ENCODE peak calls at places on chromosomes 5 and 9, in eight cellular contexts. G, K, F, J, V, Q, Z and U are unnamed samples.

GRCh38 chr9:106947097-106947496 is 84.1 kb downstream of the ZNF462 start:
- DNase-seq in Q (no peak), F (no peak), V (no peak), Z (no peak), J (no peak), G (no peak), K (peak; percentile 15), U (no peak)

GRCh38 chr5:57434227-57434640 is 48.4 kb downstream of the ACTBL2 start:
- DNase-seq in K (no peak), Q (no peak), F (no peak), G (no peak), Z (no peak), V (peak; percentile 94), J (peak; percentile 49), U (peak; percentile 63)

GRCh38 chr9:121798941-121799340 is 147.5 kb downstream of the DAB2IP start:
- DNase-seq in G (no peak), V (no peak), Q (no peak), F (no peak), J (no peak), Z (no peak), K (no peak), U (no peak)

GRCh38 chr9:4501147-4501507 is 10.9 kb downstream of the SLC1A1 start:
- DNase-seq in G (no peak), V (no peak), J (no peak), Q (no peak), K (no peak), F (no peak), Z (no peak), U (no peak)

GRCh38 chr9:20701058-20701457 is 17.0 kb downstream of the FOCAD start:
- DNase-seq in J (no peak), Q (no peak), Z (no peak), F (no peak), V (peak; percentile 42), K (no peak), G (no peak), U (no peak)

GRCh38 chr5:35061216-35061615 is 13.5 kb upstream of the AGXT2 start:
- DNase-seq in Q (no peak), G (no peak), Z (no peak), F (no peak), J (no peak), K (peak; percentile 11), V (peak; percentile 50), U (no peak)

GRCh38 chr9:81771606-81772005 is 82.3 kb upstream of the TLE1 start:
- DNase-seq in Q (no peak), V (peak; percentile 46), Z (no peak), F (no peak), G (no peak), J (peak; percentile 89), K (peak; percentile 74), U (peak; percentile 72)

GRCh38 chr5:176740131-176740701 is 70.1 kb upstream of the UNC5A start:
- DNase-seq in J (no peak), K (no peak), G (no peak), Q (no peak), V (no peak), F (no peak), Z (no peak), U (no peak)

GRCh38 chr5:169731221-169731620 is 94.1 kb downstream of the DOCK2 start:
- DNase-seq in Q (no peak), K (no peak), F (no peak), V (no peak), Z (no peak), G (no peak), J (no peak), U (no peak)

GRCh38 chr9:35660966-35661413 is 2.9 kb downstream of the CCDC107 start:
- DNase-seq in Q (no peak), F (peak; percentile 56), G (no peak), Z (no peak), V (peak; percentile 64), K (peak; percentile 46), J (peak; percentile 32), U (peak; percentile 23)

GRCh38 chr5:143036146-143036927 is 266.2 kb downstream of the ARHGAP26 start:
- DNase-seq in V (no peak), F (no peak), K (no peak), G (peak; percentile 37), J (no peak), Q (peak; percentile 78), Z (no peak), U (no peak)

GRCh38 chr9:108983885-108984284 is 29.4 kb downstream of the CTNNAL1 start:
- DNase-seq in F (no peak), J (no peak), K (no peak), Z (no peak), G (no peak), V (no peak), Q (no peak), U (no peak)

GRCh38 chr9:14722391-14723035 is at the start of gene CER1:
- DNase-seq in G (no peak), J (no peak), V (no peak), F (no peak), Q (no peak), Z (no peak), K (no peak), U (no peak)

GRCh38 chr5:63822633-63823032 is 139.6 kb downstream of the HTR1A start:
- DNase-seq in K (peak; percentile 13), Q (no peak), J (peak; percentile 3), G (no peak), Z (no peak), F (no peak), V (no peak), U (peak; percentile 28)

GRCh38 chr5:129096382-129096991 is 1.9 kb downstream of the ISOC1 start:
- DNase-seq in V (peak; percentile 33), K (peak; percentile 6), Z (no peak), G (no peak), Q (no peak), F (peak; percentile 33), J (no peak), U (peak; percentile 31)

GRCh38 chr5:161064800-161065199 is 212.8 kb upstream of the ATP10B start:
- DNase-seq in K (no peak), Z (peak; percentile 3), J (no peak), G (no peak), V (no peak), F (no peak), Q (no peak), U (no peak)

GRCh38 chr9:73008273-73008672 is 55.4 kb upstream of the ALDH1A1 start:
- DNase-seq in Z (no peak), J (no peak), K (no peak), F (no peak), V (no peak), Q (no peak), G (no peak), U (no peak)

GRCh38 chr9:127175319-127175715 is 52.9 kb upstream of the ANGPTL2 start:
- DNase-seq in V (no peak), F (no peak), G (no peak), Q (no peak), K (no peak), Z (no peak), J (no peak), U (no peak)

GRCh38 chr5:127386557-127386956 is 96.0 kb downstream of the MEGF10 start:
- DNase-seq in F (no peak), K (peak; percentile 46), Z (no peak), Q (no peak), G (no peak), V (peak; percentile 3), J (no peak), U (peak; percentile 7)